ENCODE peak calls at places on chromosomes 11 and 22, in eight cellular contexts. B is HepG2; I is brain microvascular endothelial cell; C is OCI-LY7; X is breast epithelium; O is CD8-positive, alpha-beta T cell; T is thoracic aorta; E is fibroblast of lung. U is an unnamed sample.

GRCh38 chr22:36873614-36874308 is 13.0 kb downstream of the NCF4 start:
- DNase-seq in B (peak; percentile 62), I (peak; percentile 33), C (peak; percentile 33), X (peak; percentile 92), O (no peak), T (no peak), E (peak; percentile 53), U (peak; percentile 90)

GRCh38 chr11:116397556-116398167 is 375.1 kb downstream of the BUD13 start:
- DNase-seq in B (peak; percentile 45), I (no peak), C (no peak), X (peak; percentile 17), O (no peak), T (no peak), E (no peak), U (no peak)

GRCh38 chr22:39563571-39564428 is 6.8 kb upstream of the CACNA1I start:
- DNase-seq in B (no peak), I (no peak), C (no peak), X (no peak), O (no peak), T (no peak), E (no peak), U (no peak)

GRCh38 chr11:117187428-117187798 is 8.9 kb downstream of the SIDT2 start:
- DNase-seq in B (no peak), I (no peak), C (no peak), X (peak; percentile 14), O (no peak), T (no peak), E (no peak), U (no peak)

GRCh38 chr11:75766449-75767227 is 1.9 kb upstream of the DGAT2 start:
- DNase-seq in B (peak; percentile 50), I (no peak), C (no peak), X (no peak), O (no peak), T (no peak), E (no peak), U (no peak)

GRCh38 chr22:40215266-40215665 is 37.5 kb downstream of the TNRC6B start:
- DNase-seq in B (no peak), I (no peak), C (peak; percentile 36), X (no peak), O (no peak), T (no peak), E (no peak), U (peak; percentile 17)

GRCh38 chr11:72552399-72552910 is 118.1 kb upstream of the CLPB start:
- DNase-seq in B (no peak), I (no peak), C (no peak), X (no peak), O (no peak), T (no peak), E (no peak), U (no peak)

GRCh38 chr22:35315855-35316745 is 16.4 kb downstream of the TOM1 start:
- DNase-seq in B (no peak), I (no peak), C (no peak), X (peak; percentile 57), O (no peak), T (no peak), E (no peak), U (no peak)

GRCh38 chr11:119481667-119482400 is 58.9 kb upstream of the THY1 start:
- DNase-seq in B (no peak), I (no peak), C (no peak), X (peak; percentile 17), O (no peak), T (no peak), E (no peak), U (no peak)

GRCh38 chr11:40882301-40882700 is 577.2 kb downstream of the LRRC4C start:
- DNase-seq in B (no peak), I (no peak), C (no peak), X (no peak), O (no peak), T (no peak), E (no peak), U (no peak)

GRCh38 chr11:126216526-126217305 is 5.1 kb downstream of the FAM118B start:
- DNase-seq in B (no peak), I (no peak), C (no peak), X (no peak), O (no peak), T (no peak), E (no peak), U (no peak)

GRCh38 chr11:35875466-35875865 is 68.4 kb upstream of the LDLRAD3 start:
- DNase-seq in B (no peak), I (no peak), C (no peak), X (no peak), O (no peak), T (no peak), E (no peak), U (no peak)

GRCh38 chr11:68463714-68464113 is 3.2 kb downstream of the PPP6R3 start:
- DNase-seq in B (no peak), I (no peak), C (no peak), X (no peak), O (no peak), T (no peak), E (no peak), U (no peak)

GRCh38 chr11:21727102-21727501 is 465.8 kb upstream of the ANO5 start:
- DNase-seq in B (no peak), I (no peak), C (no peak), X (no peak), O (no peak), T (no peak), E (no peak), U (no peak)

GRCh38 chr11:94424662-94425061 is 23.4 kb upstream of the GPR83 start:
- DNase-seq in B (no peak), I (no peak), C (no peak), X (no peak), O (no peak), T (no peak), E (peak; percentile 34), U (peak; percentile 62)

GRCh38 chr11:113991718-113992458 is 17.0 kb downstream of the HTR3A start:
- DNase-seq in B (no peak), I (no peak), C (no peak), X (no peak), O (no peak), T (no peak), E (peak; percentile 20), U (no peak)

GRCh38 chr22:37661160-37661924 is 2.8 kb downstream of the PDXP start:
- DNase-seq in B (peak; percentile 90), I (peak; percentile 60), C (peak; percentile 57), X (no peak), O (no peak), T (no peak), E (peak; percentile 76), U (no peak)

GRCh38 chr11:125457814-125458343 is 38.2 kb downstream of the FEZ1 start:
- DNase-seq in B (peak; percentile 13), I (peak; percentile 80), C (no peak), X (no peak), O (no peak), T (peak; percentile 32), E (peak; percentile 76), U (no peak)

GRCh38 chr22:19178065-19178658 is 374 bp downstream of the SLC25A1 start:
- DNase-seq in B (peak; percentile 21), I (no peak), C (peak; percentile 56), X (no peak), O (peak; percentile 46), T (no peak), E (peak; percentile 11), U (peak; percentile 8)

GRCh38 chr11:110513521-110514450 is 84.0 kb downstream of the FDX1 start:
- DNase-seq in B (no peak), I (no peak), C (no peak), X (no peak), O (no peak), T (no peak), E (peak; percentile 17), U (no peak)

GRCh38 chr11:120516461-120517389 is 5.2 kb downstream of the GRIK4 start:
- DNase-seq in B (peak; percentile 45), I (no peak), C (no peak), X (no peak), O (no peak), T (no peak), E (no peak), U (no peak)

GRCh38 chr22:21855715-21856114 is 11.7 kb downstream of the MAPK1 start:
- DNase-seq in B (no peak), I (no peak), C (no peak), X (no peak), O (no peak), T (no peak), E (no peak), U (no peak)

GRCh38 chr22:46533434-46533833 is 4.0 kb downstream of the CELSR1 start:
- DNase-seq in B (no peak), I (no peak), C (no peak), X (no peak), O (no peak), T (no peak), E (no peak), U (peak; percentile 76)
- H3K4me3 ChIP-seq in B (no peak overlapping the region), I (no peak overlapping the region), C (no peak overlapping the region), X (peak overlapping the region; percentile 50), O (no peak overlapping the region), T (no peak overlapping the region), E (no peak overlapping the region), U (peak overlapping the region; percentile 63)

DNA sequence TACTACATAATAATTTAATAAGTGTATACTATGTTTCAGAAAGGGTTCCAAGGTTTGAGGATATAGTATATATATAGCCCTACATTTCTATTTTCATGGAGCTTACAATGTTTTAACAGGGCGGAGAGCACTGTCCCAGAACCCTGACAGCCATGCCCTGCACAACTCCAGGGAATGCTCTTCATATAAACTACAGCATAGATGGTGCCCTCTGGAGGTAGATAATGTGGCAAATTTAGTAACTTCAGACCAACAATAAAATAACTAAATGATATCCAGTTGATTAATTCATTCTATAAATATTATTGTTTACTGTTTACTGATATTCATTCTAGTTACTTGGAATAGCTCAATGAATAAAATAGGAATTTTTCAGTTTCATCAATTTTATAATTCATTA is 693.7 kb upstream of the CCDC179 start:
- DNase-seq in B (peak; percentile 2), I (no peak), C (no peak), X (no peak), O (no peak), T (no peak), E (no peak), U (peak; percentile 29)
- TF ChIP-seq CTCF in B (no peak), I (peak; percentile 21), C (peak; percentile 11), X (no peak), O (no peak), T (no peak), E (no peak), U (peak; percentile 9)

GRCh38 chr11:106001304-106002012 is 20.6 kb downstream of the MSANTD4 start:
- DNase-seq in B (no peak), I (peak; percentile 30), C (no peak), X (no peak), O (no peak), T (no peak), E (no peak), U (peak; percentile 23)
- H3K36me3 ChIP-seq in B (peaks cover 3% of the 10 kb centered on the region), I (peaks cover 2% of the 10 kb centered on the region), C (peaks cover 42% of the 10 kb centered on the region), X (no peaks in the 10 kb centered on the region), O (no peaks in the 10 kb centered on the region), T (peaks cover 8% of the 10 kb centered on the region), E (peaks cover 2% of the 10 kb centered on the region), U (no peaks in the 10 kb centered on the region)

DNA sequence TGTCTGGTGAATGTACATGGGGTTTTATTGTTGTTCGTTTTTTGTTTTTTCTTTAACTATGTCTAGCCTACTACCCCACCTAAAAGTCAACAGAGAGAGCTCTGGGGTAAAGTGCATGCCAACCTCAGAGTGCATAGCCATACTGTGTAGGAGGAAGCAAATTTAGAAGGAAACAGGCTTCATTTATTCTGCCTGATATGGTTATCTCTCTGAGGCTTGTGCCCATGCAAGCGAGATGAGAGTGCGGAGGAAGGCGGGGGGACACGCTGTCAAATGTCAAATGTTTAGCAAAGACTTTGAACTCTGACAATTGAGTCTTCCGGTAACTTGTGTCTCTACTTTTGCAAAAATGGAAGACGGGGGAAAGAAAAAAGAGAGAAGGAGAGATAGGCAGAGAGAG is 295.5 kb downstream of the ETS1 start:
- DNase-seq in B (no peak), I (no peak), C (peak; percentile 32), X (no peak), O (peak; percentile 76), T (no peak), E (no peak), U (no peak)
- H3K4me3 ChIP-seq in B (no peak overlapping the region), I (no peak overlapping the region), C (peak overlapping the region; percentile 43), X (no peak overlapping the region), O (peak overlapping the region; percentile 6), T (no peak overlapping the region), E (no peak overlapping the region), U (no peak overlapping the region)